ENCODE peak calls at places on chromosomes 4 and X, in ten cellular contexts. T is stimulated activated CD8-positive, alpha-beta memory T cell treated with anti-CD3 and anti-CD28 coated beads, Interleukin-7, amount 100 ng/mL, for 24 hours; Y is T follicular helper cell; G is stimulated activated CD4-positive, alpha-beta T cell treated with anti-CD3 and anti-CD28 coated beads, Interleukin-15, amount 100 ng/mL, for 24 hours; S is GM23248; P is activated CD4-positive, alpha-beta T cell treated with anti-CD3 and anti-CD28 coated beads, Interleukin-2, amount 50 U/mL, for 1 hour; L is stimulated activated naive CD4-positive, alpha-beta T cell; J is A549; N is cardiac muscle cell; F is NCI-H2107. C is an unnamed sample.

GRCh38 chrX:109856974-109857373 is 123.9 kb upstream of the ACSL4 start:
- DNase-seq in T (no peak), Y (no peak), G (peak), S (peak), P (no peak), L (peak), J (peak), N (peak), F (no peak), C (peak)

GRCh38 chr4:86319390-86319789 is 40.5 kb downstream of the MAPK10 start:
- DNase-seq in T (no peak), Y (no peak), G (no peak), S (no peak), P (no peak), L (no peak), J (no peak), N (no peak), F (no peak), C (no peak)

GRCh38 chr4:101191302-101192098 is 155.8 kb downstream of the PPP3CA start:
- DNase-seq in T (no peak), Y (no peak), G (no peak), S (peak), P (no peak), L (no peak), J (peak), N (peak), F (no peak), C (no peak)

GRCh38 chr4:142351958-142352357 is 494.1 kb downstream of the INPP4B start:
- DNase-seq in T (no peak), Y (no peak), G (no peak), S (no peak), P (no peak), L (no peak), J (no peak), N (no peak), F (no peak), C (no peak)

GRCh38 chr4:142846105-142846728 is at the start of gene INPP4B:
- DNase-seq in T (no peak), Y (peak), G (peak), S (peak), P (peak), L (peak), J (peak), N (peak), F (no peak), C (no peak)

GRCh38 chr4:164350086-164350485 is 403.8 kb upstream of the SMIM31 start:
- DNase-seq in T (no peak), Y (no peak), G (no peak), S (no peak), P (no peak), L (no peak), J (no peak), N (no peak), F (no peak), C (no peak)

GRCh38 chrX:123736333-123736921 is 3.6 kb upstream of the THOC2 start:
- DNase-seq in T (no peak), Y (no peak), G (no peak), S (peak), P (no peak), L (no peak), J (peak), N (peak), F (no peak), C (no peak)

GRCh38 chr4:174707277-174707676 is 121.8 kb downstream of the GLRA3 start:
- DNase-seq in T (no peak), Y (no peak), G (no peak), S (no peak), P (no peak), L (no peak), J (no peak), N (no peak), F (no peak), C (no peak)

GRCh38 chrX:21176927-21177571 is 197.2 kb upstream of the CNKSR2 start:
- DNase-seq in T (no peak), Y (no peak), G (no peak), S (peak), P (no peak), L (no peak), J (peak), N (no peak), F (peak), C (no peak)

GRCh38 chrX:24241822-24242648 is 71.8 kb downstream of the SUPT20HL2 start:
- DNase-seq in T (no peak), Y (no peak), G (no peak), S (peak), P (no peak), L (peak), J (peak), N (peak), F (peak), C (peak)

C was measured in MV-4-11.